ENCODE peak calls at places on chromosomes 12 and 14, in six cellular contexts. J is T-helper 1 cell; X is activated T-cell treated with anti-CD3 and anti-CD28 coated beads, Interleukin-2, amount 50 U/mL, for 24 hours; H is heart right ventricle; P is SJCRH30; Q is ovary. S is an unnamed sample.

GRCh38 chr12:92971869-92972524 is 42.9 kb upstream of the EEA1 start:
- DNase-seq in J (no peak), X (no peak), H (no peak), P (no peak), Q (no peak), S (no peak)

GRCh38 chr12:72522411-72522810 is 250.2 kb downstream of the TRHDE start:
- DNase-seq in J (no peak), X (no peak), H (no peak), P (no peak), Q (no peak), S (no peak)

GRCh38 chr12:16112626-16113560 is 164.6 kb downstream of the SLC15A5 start:
- DNase-seq in J (no peak), X (no peak), H (no peak), P (peak; percentile 73), Q (no peak), S (no peak)

GRCh38 chr14:54642950-54643695 is 76.2 kb downstream of the SAMD4A start:
- DNase-seq in J (no peak), X (no peak), H (no peak), P (no peak), Q (no peak), S (no peak)

GRCh38 chr14:75821828-75822521 is 159.8 kb downstream of the TGFB3 start:
- DNase-seq in J (no peak), X (no peak), H (no peak), P (no peak), Q (no peak), S (no peak)

GRCh38 chr12:104709692-104710435 is 248.2 kb downstream of the SLC41A2 start:
- DNase-seq in J (no peak), X (no peak), H (no peak), P (no peak), Q (no peak), S (no peak)

GRCh38 chr12:25436206-25436912 is 116.7 kb downstream of the LMNTD1 start:
- DNase-seq in J (peak; percentile 8), X (peak; percentile 37), H (no peak), P (peak; percentile 32), Q (peak; percentile 8), S (no peak)

GRCh38 chr12:128009108-128009507 is 257.9 kb upstream of the TMEM132C start:
- DNase-seq in J (no peak), X (no peak), H (no peak), P (no peak), Q (no peak), S (no peak)

GRCh38 chr12:110533607-110534006 is 31.5 kb downstream of the RAD9B start:
- DNase-seq in J (no peak), X (no peak), H (no peak), P (no peak), Q (no peak), S (no peak)

GRCh38 chr12:12357697-12358476 is 1.0 kb downstream of the BORCS5 start:
- DNase-seq in J (no peak), X (no peak), H (no peak), P (no peak), Q (no peak), S (no peak)

GRCh38 chr14:100835278-100836052 is 9.5 kb downstream of the MEG3 start:
- DNase-seq in J (no peak), X (no peak), H (no peak), P (peak; percentile 31), Q (no peak), S (no peak)

GRCh38 chr12:91778938-91779400 is 366.7 kb downstream of the BTG1 start:
- DNase-seq in J (peak; percentile 15), X (no peak), H (no peak), P (no peak), Q (no peak), S (peak; percentile 7)

GRCh38 chr12:15690320-15690719 is 98.9 kb downstream of the EPS8 start:
- DNase-seq in J (no peak), X (no peak), H (no peak), P (no peak), Q (no peak), S (no peak)

GRCh38 chr12:108955225-108955835 is 65.5 kb downstream of the SVOP start:
- DNase-seq in J (no peak), X (no peak), H (peak; percentile 26), P (peak; percentile 36), Q (no peak), S (no peak)

GRCh38 chr12:89648211-89648930 is 60.3 kb downstream of the ATP2B1 start:
- DNase-seq in J (no peak), X (no peak), H (no peak), P (peak; percentile 69), Q (no peak), S (no peak)

GRCh38 chr14:53022593-53022992 is 71.7 kb upstream of the FERMT2 start:
- DNase-seq in J (no peak), X (no peak), H (no peak), P (no peak), Q (no peak), S (no peak)

GRCh38 chr12:51262758-51263177 is 7.4 kb downstream of the SMAGP start:
- DNase-seq in J (no peak), X (no peak), H (no peak), P (peak; percentile 59), Q (peak; percentile 75), S (no peak)

GRCh38 chr12:120468846-120469449 is 600 bp downstream of the SRSF9 start:
- DNase-seq in J (no peak), X (no peak), H (peak; percentile 49), P (no peak), Q (peak; percentile 37), S (peak; percentile 46)

GRCh38 chr12:29756741-29757390 is 26.9 kb downstream of the TMTC1 start:
- DNase-seq in J (no peak), X (no peak), H (no peak), P (no peak), Q (no peak), S (no peak)

GRCh38 chr14:69675877-69676416 is 64.6 kb downstream of the SUSD6 start:
- DNase-seq in J (no peak), X (no peak), H (no peak), P (no peak), Q (no peak), S (no peak)

GRCh38 chr12:109721276-109721675 is 7.7 kb downstream of the FAM222A start:
- DNase-seq in J (no peak), X (no peak), H (peak; percentile 56), P (no peak), Q (no peak), S (no peak)

GRCh38 chr14:78232666-78233065 is 62.5 kb downstream of the NRXN3 start:
- DNase-seq in J (no peak), X (no peak), H (no peak), P (no peak), Q (no peak), S (no peak)

GRCh38 chr12:52698634-52699340 is 4.5 kb downstream of the KRT77 start:
- DNase-seq in J (no peak), X (no peak), H (no peak), P (no peak), Q (no peak), S (no peak)

S was measured in T-helper 9 cell.